ENCODE peak calls at places on chromosomes 7 and 10, in four cellular contexts. U, R, I and P are unnamed samples.

GRCh38 chr7:104127204-104127603 is 80.6 kb downstream of the ORC5 start:
- DNase-seq in I (no peak), R (peak), U (no peak), P (no peak)

GRCh38 chr10:104076743-104077160 is 8.9 kb downstream of the COL17A1 start:
- DNase-seq in I (no peak), U (peak), R (peak), P (peak)

GRCh38 chr7:149854611-149855367 is 16.6 kb downstream of the ZNF862 start:
- DNase-seq in R (peak), I (no peak), U (peak), P (peak)

GRCh38 chr10:122154733-122155366 is 116.2 kb upstream of the BTBD16 start:
- DNase-seq in I (peak), U (peak), R (no peak), P (no peak)

GRCh38 chr10:124125305-124126116 is 32.1 kb upstream of the CHST15 start:
- DNase-seq in R (peak), U (no peak), I (no peak), P (no peak)

GRCh38 chr10:26217396-26218105 is 977 bp downstream of the GAD2 start:
- DNase-seq in R (no peak), U (no peak), I (peak), P (no peak)

GRCh38 chr10:108358912-108359311 is 1194.4 kb upstream of the SORCS1 start:
- DNase-seq in U (no peak), I (no peak), R (peak), P (no peak)

GRCh38 chr7:24402655-24403054 is 118.7 kb downstream of the NPY start:
- DNase-seq in R (no peak), U (no peak), I (no peak), P (no peak)

GRCh38 chr10:101704306-101704705 is 9.3 kb upstream of the FBXW4 start:
- DNase-seq in U (no peak), R (no peak), I (no peak), P (no peak)